ENCODE peak calls at places on chromosomes 12 and 14, in five cellular contexts. One of them, this sample, is unnamed.

GRCh38 chr14:67331368-67332125 is 28.1 kb downstream of the ATP6V1D start:
- DNase-seq in PC-3: peak
- DNase-seq in K562: no peak
- DNase-seq in Karpas-422: no peak
- DNase-seq in mesenchymal stem cell: no peak
- DNase-seq in this sample: no peak

GRCh38 chr12:16165506-16165905 is 112.0 kb downstream of the SLC15A5 start:
- DNase-seq in Karpas-422: peak
- DNase-seq in K562: no peak
- DNase-seq in mesenchymal stem cell: peak
- DNase-seq in PC-3: peak
- DNase-seq in this sample: peak

GRCh38 chr12:131830335-131831020 is 2.3 kb downstream of the MMP17 start:
- DNase-seq in PC-3: peak
- DNase-seq in K562: peak
- DNase-seq in mesenchymal stem cell: peak
- DNase-seq in Karpas-422: no peak
- DNase-seq in this sample: peak

GRCh38 chr12:52629251-52630103 is 11.1 kb upstream of the KRT73 start:
- DNase-seq in PC-3: no peak
- DNase-seq in mesenchymal stem cell: no peak
- DNase-seq in K562: no peak
- DNase-seq in Karpas-422: no peak
- DNase-seq in this sample: no peak

GRCh38 chr12:99332936-99333591 is 314.5 kb upstream of the GARIN6 start:
- DNase-seq in PC-3: no peak
- DNase-seq in K562: no peak
- DNase-seq in Karpas-422: no peak
- DNase-seq in mesenchymal stem cell: no peak
- DNase-seq in this sample: no peak

GRCh38 chr12:122614839-122615238 is 87.8 kb downstream of the KNTC1 start:
- DNase-seq in K562: no peak
- DNase-seq in Karpas-422: no peak
- DNase-seq in mesenchymal stem cell: peak
- DNase-seq in PC-3: no peak
- DNase-seq in this sample: no peak

GRCh38 chr14:100119251-100119650 is 40.2 kb downstream of the DEGS2 start:
- DNase-seq in Karpas-422: no peak
- DNase-seq in K562: no peak
- DNase-seq in mesenchymal stem cell: no peak
- DNase-seq in PC-3: no peak
- DNase-seq in this sample: no peak

GRCh38 chr14:67704018-67704417 is 2.3 kb downstream of the RDH12 start:
- DNase-seq in Karpas-422: no peak
- DNase-seq in K562: no peak
- DNase-seq in mesenchymal stem cell: no peak
- DNase-seq in PC-3: no peak
- DNase-seq in this sample: no peak

GRCh38 chr12:91072931-91073330 is 15.1 kb upstream of the KERA start:
- DNase-seq in Karpas-422: no peak
- DNase-seq in K562: no peak
- DNase-seq in mesenchymal stem cell: no peak
- DNase-seq in PC-3: peak
- DNase-seq in this sample: no peak

GRCh38 chr14:90758959-90759358 is 57.3 kb downstream of the TTC7B start:
- DNase-seq in mesenchymal stem cell: peak
- DNase-seq in Karpas-422: no peak
- DNase-seq in K562: no peak
- DNase-seq in PC-3: no peak
- DNase-seq in this sample: no peak

GRCh38 chr14:104223810-104224515 is 85.6 kb downstream of the KIF26A start:
- DNase-seq in PC-3: no peak
- DNase-seq in K562: no peak
- DNase-seq in Karpas-422: no peak
- DNase-seq in mesenchymal stem cell: peak
- DNase-seq in this sample: peak

GRCh38 chr12:4506870-4507269 is 31.8 kb upstream of the RAD51AP1 start:
- DNase-seq in mesenchymal stem cell: peak
- DNase-seq in PC-3: peak
- DNase-seq in Karpas-422: no peak
- DNase-seq in K562: no peak
- DNase-seq in this sample: no peak

GRCh38 chr12:113161415-113162016 is 12.0 kb downstream of the CFAP73 start:
- DNase-seq in mesenchymal stem cell: no peak
- DNase-seq in Karpas-422: peak
- DNase-seq in PC-3: peak
- DNase-seq in K562: peak
- DNase-seq in this sample: peak

GRCh38 chr12:79886917-79887519 is 47.9 kb downstream of the PPP1R12A start:
- DNase-seq in Karpas-422: peak
- DNase-seq in PC-3: peak
- DNase-seq in mesenchymal stem cell: peak
- DNase-seq in K562: peak
- DNase-seq in this sample: peak

GRCh38 chr14:89973234-89973823 is 17.6 kb downstream of the TDP1 start:
- DNase-seq in Karpas-422: peak
- DNase-seq in K562: peak
- DNase-seq in mesenchymal stem cell: peak
- DNase-seq in PC-3: peak
- DNase-seq in this sample: peak

GRCh38 chr14:69043598-69044267 is 64.6 kb upstream of the ACTN1 start:
- DNase-seq in PC-3: no peak
- DNase-seq in K562: no peak
- DNase-seq in mesenchymal stem cell: peak
- DNase-seq in Karpas-422: no peak
- DNase-seq in this sample: no peak

GRCh38 chr12:20040844-20041243 is 327.5 kb upstream of the PDE3A start:
- DNase-seq in PC-3: no peak
- DNase-seq in K562: no peak
- DNase-seq in Karpas-422: no peak
- DNase-seq in mesenchymal stem cell: no peak
- DNase-seq in this sample: peak

GRCh38 chr12:126747530-126748149 is 1519.3 kb upstream of the TMEM132C start:
- DNase-seq in Karpas-422: peak
- DNase-seq in K562: peak
- DNase-seq in PC-3: peak
- DNase-seq in mesenchymal stem cell: no peak
- DNase-seq in this sample: peak

GRCh38 chr12:44930972-44931600 is 55.0 kb upstream of the NELL2 start:
- DNase-seq in PC-3: peak
- DNase-seq in K562: peak
- DNase-seq in mesenchymal stem cell: peak
- DNase-seq in Karpas-422: peak
- DNase-seq in this sample: peak

GRCh38 chr12:6957151-6957701 is 6.1 kb downstream of the PTPN6 start:
- DNase-seq in mesenchymal stem cell: no peak
- DNase-seq in K562: no peak
- DNase-seq in PC-3: no peak
- DNase-seq in Karpas-422: no peak
- DNase-seq in this sample: no peak

GRCh38 chr12:78115889-78116288 is 285.2 kb downstream of the NAV3 start:
- DNase-seq in PC-3: no peak
- DNase-seq in K562: no peak
- DNase-seq in Karpas-422: no peak
- DNase-seq in mesenchymal stem cell: no peak
- DNase-seq in this sample: no peak

GRCh38 chr12:69884386-69884785 is 59.4 kb downstream of the MYRFL start:
- DNase-seq in PC-3: no peak
- DNase-seq in K562: no peak
- DNase-seq in mesenchymal stem cell: no peak
- DNase-seq in Karpas-422: no peak
- DNase-seq in this sample: no peak

GRCh38 chr12:104296718-104297117 is 6.8 kb upstream of the EID3 start:
- DNase-seq in K562: no peak
- DNase-seq in Karpas-422: no peak
- DNase-seq in mesenchymal stem cell: no peak
- DNase-seq in PC-3: no peak
- DNase-seq in this sample: no peak

GRCh38 chr12:104294845-104295674 is 8.5 kb upstream of the EID3 start:
- DNase-seq in Karpas-422: no peak
- DNase-seq in mesenchymal stem cell: no peak
- DNase-seq in K562: no peak
- DNase-seq in PC-3: peak
- DNase-seq in this sample: peak

GRCh38 chr12:104292872-104293794 is 10.4 kb upstream of the EID3 start:
- DNase-seq in PC-3: peak
- DNase-seq in mesenchymal stem cell: peak
- DNase-seq in K562: no peak
- DNase-seq in Karpas-422: no peak
- DNase-seq in this sample: peak

GRCh38 chr12:104297477-104298113 is 5.9 kb upstream of the EID3 start:
- DNase-seq in PC-3: peak
- DNase-seq in K562: no peak
- DNase-seq in mesenchymal stem cell: no peak
- DNase-seq in Karpas-422: no peak
- DNase-seq in this sample: no peak

DNA sequence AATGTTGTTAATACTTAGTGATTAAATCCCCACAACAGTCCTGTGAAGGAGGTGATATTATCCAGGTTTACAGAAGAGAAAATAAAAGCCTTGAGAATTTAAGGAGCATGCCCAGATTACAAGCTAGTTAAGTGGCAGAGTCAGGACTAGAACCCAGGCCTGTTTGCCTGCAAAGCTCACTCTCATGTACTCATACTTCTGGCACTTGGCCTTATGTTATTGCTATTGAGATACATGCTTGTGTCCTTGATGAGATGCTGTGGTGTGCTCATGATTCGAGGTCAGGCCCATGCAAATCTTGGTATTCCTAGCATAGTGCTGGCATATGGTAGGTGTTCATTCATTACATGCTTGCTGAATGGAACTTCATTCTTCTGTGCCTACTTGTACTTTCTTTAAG is 7.6 kb upstream of the EID3 start:
- DNase-seq in PC-3: no peak
- DNase-seq in Karpas-422: no peak
- DNase-seq in K562: no peak
- DNase-seq in mesenchymal stem cell: no peak
- DNase-seq in this sample: no peak
- H3K9ac ChIP-seq in PC-3: no peak
- H3K9ac ChIP-seq in Karpas-422: no peak
- H3K9ac ChIP-seq in K562: no peak
- H3K9ac ChIP-seq in mesenchymal stem cell: peak
- H3K9ac ChIP-seq in this sample: no peak

GRCh38 chr12:82652071-82652470 is 34.6 kb upstream of the TMTC2 start:
- DNase-seq in Karpas-422: no peak
- DNase-seq in PC-3: no peak
- DNase-seq in K562: no peak
- DNase-seq in mesenchymal stem cell: no peak
- DNase-seq in this sample: no peak

GRCh38 chr12:82651489-82651888 is 35.2 kb upstream of the TMTC2 start:
- DNase-seq in PC-3: peak
- DNase-seq in mesenchymal stem cell: no peak
- DNase-seq in K562: no peak
- DNase-seq in Karpas-422: no peak
- DNase-seq in this sample: no peak

GRCh38 chr12:82648510-82648909 is 38.2 kb upstream of the TMTC2 start:
- DNase-seq in PC-3: no peak
- DNase-seq in Karpas-422: no peak
- DNase-seq in K562: no peak
- DNase-seq in mesenchymal stem cell: no peak
- DNase-seq in this sample: no peak

GRCh38 chr12:82647853-82648252 is 38.9 kb upstream of the TMTC2 start:
- DNase-seq in K562: no peak
- DNase-seq in PC-3: no peak
- DNase-seq in Karpas-422: no peak
- DNase-seq in mesenchymal stem cell: no peak
- DNase-seq in this sample: no peak

GRCh38 chr12:82650627-82651337 is 35.9 kb upstream of the TMTC2 start:
- DNase-seq in Karpas-422: no peak
- DNase-seq in K562: no peak
- DNase-seq in mesenchymal stem cell: no peak
- DNase-seq in PC-3: peak
- DNase-seq in this sample: peak
- H3K9ac ChIP-seq in Karpas-422: no peak
- H3K9ac ChIP-seq in K562: no peak
- H3K9ac ChIP-seq in mesenchymal stem cell: no peak
- H3K9ac ChIP-seq in PC-3: peak
- H3K9ac ChIP-seq in this sample: no peak

GRCh38 chr14:52312872-52313492 is 1.1 kb upstream of the PTGER2 start:
- DNase-seq in PC-3: no peak
- DNase-seq in mesenchymal stem cell: peak
- DNase-seq in K562: no peak
- DNase-seq in Karpas-422: no peak
- DNase-seq in this sample: no peak

GRCh38 chr14:52314521-52315354 is 626 bp downstream of the PTGER2 start:
- DNase-seq in PC-3: no peak
- DNase-seq in Karpas-422: no peak
- DNase-seq in mesenchymal stem cell: peak
- DNase-seq in K562: no peak
- DNase-seq in this sample: peak

GRCh38 chr14:52313903-52314481 is at the start of gene PTGER2:
- DNase-seq in mesenchymal stem cell: peak
- DNase-seq in K562: peak
- DNase-seq in Karpas-422: no peak
- DNase-seq in PC-3: peak
- DNase-seq in this sample: peak

GRCh38 chr14:52315355-52315718 is 1.2 kb downstream of the PTGER2 start:
- DNase-seq in Karpas-422: no peak
- DNase-seq in PC-3: no peak
- DNase-seq in mesenchymal stem cell: peak
- DNase-seq in K562: no peak
- DNase-seq in this sample: peak

GRCh38 chr14:52313493-52313881 is 625 bp upstream of the PTGER2 start:
- DNase-seq in PC-3: no peak
- DNase-seq in K562: no peak
- DNase-seq in mesenchymal stem cell: peak
- DNase-seq in Karpas-422: no peak
- DNase-seq in this sample: no peak
- H3K9ac ChIP-seq in PC-3: peak
- H3K9ac ChIP-seq in K562: no peak
- H3K9ac ChIP-seq in mesenchymal stem cell: peak
- H3K9ac ChIP-seq in Karpas-422: no peak
- H3K9ac ChIP-seq in this sample: peak

GRCh38 chr12:12506541-12506940 is 56.1 kb downstream of the DUSP16 start:
- DNase-seq in K562: no peak
- DNase-seq in Karpas-422: no peak
- DNase-seq in mesenchymal stem cell: peak
- DNase-seq in PC-3: no peak
- DNase-seq in this sample: peak
- H3K9ac ChIP-seq in K562: peak
- H3K9ac ChIP-seq in Karpas-422: no peak
- H3K9ac ChIP-seq in mesenchymal stem cell: peak
- H3K9ac ChIP-seq in PC-3: no peak
- H3K9ac ChIP-seq in this sample: no peak

GRCh38 chr12:68378859-68379628 is 46.9 kb upstream of the MDM1 start:
- DNase-seq in K562: no peak
- DNase-seq in Karpas-422: no peak
- DNase-seq in PC-3: peak
- DNase-seq in mesenchymal stem cell: no peak
- DNase-seq in this sample: no peak
- H3K9ac ChIP-seq in K562: no peak
- H3K9ac ChIP-seq in Karpas-422: no peak
- H3K9ac ChIP-seq in PC-3: no peak
- H3K9ac ChIP-seq in mesenchymal stem cell: no peak
- H3K9ac ChIP-seq in this sample: no peak